ENCODE peak calls at places on chromosome 11, in four cellular contexts. N is CD8-positive, alpha-beta T cell; W is DND-41; A is naive thymus-derived CD4-positive, alpha-beta T cell. G is an unnamed sample. For H3K4me1, the result is how much of the 10 kb centered on the place peaks cover.

GRCh38 chr11:14413307-14414072 is 54.5 kb upstream of the RRAS2 start:
- DNase-seq in N (no peak), W (peak), A (no peak), G (no peak)

GRCh38 chr11:119882316-119882715 is 153.3 kb upstream of the NECTIN1 start:
- DNase-seq in N (no peak), W (no peak), A (no peak), G (no peak)

GRCh38 chr11:120017582-120017981 is 120.3 kb downstream of the TRIM29 start:
- DNase-seq in N (no peak), W (no peak), A (no peak), G (no peak)

GRCh38 chr11:116576523-116576922 is 196.3 kb downstream of the BUD13 start:
- DNase-seq in N (no peak), W (peak), A (no peak), G (no peak)

GRCh38 chr11:130029137-130029536 is 26.5 kb upstream of the PRDM10 start:
- DNase-seq in N (no peak), W (no peak), A (no peak), G (no peak)

GRCh38 chr11:67600324-67601029 is 6.3 kb upstream of the NDUFV1 start:
- DNase-seq in N (no peak), W (no peak), A (no peak), G (no peak)

GRCh38 chr11:122808494-122808893 is 29.8 kb upstream of the CRTAM start:
- DNase-seq in N (no peak), W (no peak), A (no peak), G (no peak)

GRCh38 chr11:119727523-119728081 is 1.4 kb downstream of the NECTIN1 start:
- DNase-seq in N (no peak), W (peak), A (no peak), G (no peak)

GRCh38 chr11:68976095-68976494 is 4.7 kb downstream of the MRGPRD start:
- DNase-seq in N (no peak), W (no peak), A (no peak), G (no peak)

GRCh38 chr11:126443120-126443519 is 87.6 kb downstream of the ST3GAL4 start:
- DNase-seq in N (no peak), W (no peak), A (no peak), G (no peak)

GRCh38 chr11:81030186-81030585 is 1589.4 kb upstream of the TENM4 start:
- DNase-seq in N (no peak), W (no peak), A (no peak), G (no peak)

GRCh38 chr11:122995526-122995925 is 13.9 kb upstream of the BSX start:
- DNase-seq in N (no peak), W (no peak), A (no peak), G (no peak)

GRCh38 chr11:123478352-123478986 is 48.4 kb downstream of the GRAMD1B start:
- DNase-seq in N (no peak), W (peak), A (peak), G (peak)

GRCh38 chr11:70605846-70606245 is 207.5 kb downstream of the CTTN start:
- DNase-seq in N (no peak), W (no peak), A (no peak), G (no peak)

GRCh38 chr11:30586251-30587144 is at the start of gene MPPED2:
- DNase-seq in N (no peak), W (no peak), A (peak), G (no peak)

GRCh38 chr11:44416776-44417175 is 106.8 kb upstream of the ALX4 start:
- DNase-seq in N (no peak), W (no peak), A (no peak), G (no peak)

GRCh38 chr11:10669258-10670033 is 24.1 kb downstream of the IRAG1 start:
- DNase-seq in N (no peak), W (no peak), A (no peak), G (no peak)

GRCh38 chr11:83158965-83159900 is 2.3 kb downstream of the PCF11 start:
- DNase-seq in N (no peak), W (no peak), A (no peak), G (no peak)

GRCh38 chr11:47330002-47330911 is 22.2 kb downstream of the MYBPC3 start:
- DNase-seq in N (no peak), W (no peak), A (no peak), G (no peak)

GRCh38 chr11:30016588-30017363 is at the start of gene KCNA4:
- DNase-seq in N (no peak), W (no peak), A (no peak), G (no peak)

GRCh38 chr11:46489668-46490560 is 98.3 kb upstream of the CHRM4 start:
- DNase-seq in N (no peak), W (peak), A (peak), G (no peak)

GRCh38 chr11:6531267-6531752 is 34.2 kb downstream of the DNHD1 start:
- DNase-seq in N (no peak), W (peak), A (peak), G (peak)

GRCh38 chr11:11163669-11164377 is 189.2 kb downstream of the CSNK2A3 start:
- DNase-seq in N (no peak), W (no peak), A (no peak), G (no peak)

GRCh38 chr11:67439321-67440228 is 2.1 kb upstream of the PTPRCAP start:
- DNase-seq in N (no peak), W (peak), A (peak), G (peak)

GRCh38 chr11:11020219-11020726 is 162.4 kb upstream of the ZBED5 start:
- DNase-seq in N (no peak), W (no peak), A (no peak), G (no peak)

GRCh38 chr11:12995211-12995610 is 13.9 kb upstream of the RASSF10 start:
- DNase-seq in N (no peak), W (no peak), A (no peak), G (no peak)

GRCh38 chr11:68839953-68840641 is 1.6 kb downstream of the CPT1A start:
- DNase-seq in N (no peak), W (peak), A (peak), G (peak)

GRCh38 chr11:59574467-59574866 is 41.1 kb downstream of the OSBP start:
- DNase-seq in N (no peak), W (no peak), A (no peak), G (no peak)

GRCh38 chr11:95577716-95578460 is 211.7 kb downstream of the FAM76B start:
- DNase-seq in N (no peak), W (no peak), A (no peak), G (no peak)

GRCh38 chr11:74686792-74687191 is 44.4 kb downstream of the CHRDL2 start:
- DNase-seq in N (no peak), W (no peak), A (no peak), G (no peak)

GRCh38 chr11:6127881-6128280 is 20.4 kb downstream of the OR56B4 start:
- DNase-seq in N (no peak), W (no peak), A (no peak), G (no peak)

GRCh38 chr11:134050541-134051383 is 18.1 kb upstream of the JAM3 start:
- DNase-seq in N (peak), W (peak), A (peak), G (peak)

GRCh38 chr11:13550761-13551160 is 55.0 kb upstream of the PTH start:
- DNase-seq in N (no peak), W (no peak), A (no peak), G (no peak)

GRCh38 chr11:15006139-15006759 is 34.1 kb upstream of the CALCA start:
- DNase-seq in N (no peak), W (peak), A (peak), G (peak)

GRCh38 chr11:10303558-10304363 is 1.1 kb upstream of the ADM start:
- DNase-seq in N (no peak), W (no peak), A (no peak), G (peak)

GRCh38 chr11:36453678-36454077 is 56.4 kb downstream of the TRAF6 start:
- DNase-seq in N (no peak), W (no peak), A (no peak), G (no peak)
- H3K4me1 ChIP-seq in N (under half), W (half or more), A (under half), G (half or more)

DNA sequence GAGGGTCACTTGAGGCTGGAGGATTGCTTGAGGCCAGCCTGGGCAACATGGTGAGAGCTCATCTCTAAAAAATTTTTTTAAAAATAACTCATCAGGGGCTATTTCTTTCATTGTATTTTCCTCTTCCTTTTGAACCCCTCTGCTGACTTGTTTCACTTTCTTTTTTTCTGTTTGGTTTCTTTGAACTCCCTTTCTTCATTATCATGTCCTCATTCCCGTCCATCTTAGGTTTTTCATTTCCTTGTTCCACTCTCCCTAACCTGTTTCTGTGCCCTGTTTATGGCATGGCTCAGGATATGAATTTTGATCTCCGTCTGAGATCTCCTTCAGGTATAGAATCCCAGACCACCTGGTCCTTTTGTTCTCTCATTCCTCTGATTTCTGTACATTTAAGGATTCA is 12.4 kb downstream of the MARK2 start:
- DNase-seq in N (no peak), W (no peak), A (no peak), G (peak)
- H3K27ac ChIP-seq in N (peak), W (peak), A (peak), G (peak)

DNA sequence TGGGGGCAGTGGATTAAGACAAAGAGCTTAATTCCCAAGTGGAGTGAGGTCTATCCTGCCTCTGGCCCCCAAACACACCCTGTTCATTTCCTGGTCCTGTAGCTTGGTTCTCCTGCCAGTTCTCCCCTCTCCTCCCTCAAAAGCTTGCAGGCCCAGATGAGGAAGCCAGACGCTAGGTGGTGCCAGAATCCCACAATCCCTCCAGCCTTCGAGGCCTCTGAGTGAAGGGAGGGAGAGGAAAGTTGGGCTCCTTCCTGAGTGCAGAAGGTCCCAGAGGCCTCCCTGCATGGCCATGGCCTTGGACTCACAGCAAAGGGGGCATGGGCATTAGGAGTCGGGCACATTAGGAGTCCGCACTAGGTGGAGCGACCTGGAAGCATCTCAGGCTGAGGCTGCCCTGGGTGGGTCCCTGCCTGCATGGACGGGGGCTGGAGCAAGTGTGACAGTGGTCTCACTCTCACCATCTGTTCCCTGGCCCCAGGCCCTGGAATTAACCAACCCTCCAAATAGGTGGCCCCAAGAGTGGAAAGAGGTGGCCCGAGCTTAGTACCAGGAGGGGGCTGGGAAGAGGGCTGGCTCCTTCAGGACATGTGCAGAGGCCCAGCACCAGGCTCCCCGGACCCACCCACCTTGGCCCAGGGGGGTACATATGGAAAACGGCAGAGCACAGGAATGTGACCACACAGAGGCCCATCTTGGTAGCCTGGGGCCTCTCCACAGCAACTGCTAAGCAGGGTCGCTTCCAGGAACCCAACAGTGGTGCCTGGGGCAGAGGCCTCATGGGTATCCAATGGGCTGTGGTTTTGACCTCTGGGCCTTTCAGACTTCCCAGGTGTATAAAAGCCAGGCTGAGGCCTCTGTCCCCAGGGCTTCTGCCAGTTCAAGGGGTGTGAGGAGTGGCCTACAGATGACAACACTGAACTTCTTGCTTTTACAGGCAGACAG is 5.2 kb downstream of the FXYD2 start:
- DNase-seq in N (no peak), W (peak), A (no peak), G (no peak)
- H3K4me1 ChIP-seq in N (half or more), W (half or more), A (half or more), G (half or more)

GRCh38 chr11:66111158-66111557 is 41.1 kb downstream of the PACS1 start:
- DNase-seq in N (no peak), W (no peak), A (no peak), G (no peak)
- H3K27ac ChIP-seq in N (no peak), W (no peak), A (no peak), G (no peak)

GRCh38 chr11:121295246-121296007 is 2.9 kb downstream of the SC5D start:
- DNase-seq in N (no peak), W (no peak), A (no peak), G (no peak)
- H3K4me1 ChIP-seq in N (under half), W (under half), A (under half), G (under half)

DNA sequence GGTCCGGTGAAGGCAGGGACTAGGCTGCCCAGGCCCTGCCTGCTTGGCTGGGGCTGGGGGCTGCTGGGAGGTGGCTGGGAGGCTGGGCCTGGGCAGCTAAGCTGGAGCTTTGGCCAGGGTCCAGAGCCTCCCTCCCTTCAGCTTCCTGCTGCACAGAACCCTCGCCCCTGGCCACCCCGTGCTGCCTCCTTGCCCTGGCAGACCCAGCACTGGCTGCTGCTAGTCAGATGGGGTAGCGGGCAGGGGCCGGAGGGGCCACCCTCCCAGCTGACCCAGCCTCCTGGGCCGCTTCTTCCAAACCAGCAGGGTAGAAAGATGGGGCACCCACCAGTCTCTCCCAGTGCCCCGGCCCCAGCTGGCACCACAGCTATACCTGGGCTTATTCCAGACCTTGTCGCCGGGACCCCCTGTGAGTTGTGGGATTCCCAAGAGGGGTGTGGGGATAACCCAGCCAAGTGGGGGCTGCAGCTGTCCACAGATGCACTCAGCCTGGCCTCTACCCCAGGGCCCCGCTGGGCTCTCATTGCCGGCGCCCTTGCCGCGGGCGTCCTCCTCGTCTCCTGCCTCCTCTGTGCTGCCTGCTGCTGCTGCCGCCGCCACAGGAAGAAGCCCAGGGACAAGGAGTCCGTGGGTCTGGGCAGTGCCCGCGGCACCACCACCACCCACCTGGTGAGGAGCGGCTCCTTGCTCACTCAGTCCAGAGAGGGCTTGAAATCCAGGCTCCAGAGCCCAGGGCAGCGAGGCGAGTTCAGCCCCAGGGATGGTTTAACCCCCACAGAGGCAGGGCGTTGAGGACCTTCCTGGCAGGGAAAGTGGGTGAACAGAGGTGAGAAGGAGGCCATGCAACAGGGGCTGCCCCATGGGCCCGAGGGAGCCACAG is at the start of gene SYT8:
- DNase-seq in N (no peak), W (no peak), A (no peak), G (no peak)
- H3K27ac ChIP-seq in N (no peak), W (no peak), A (no peak), G (no peak)

GRCh38 chr11:34063061-34063795 is 11.7 kb downstream of the CAPRIN1 start:
- DNase-seq in N (no peak), W (no peak), A (no peak), G (no peak)

GRCh38 chr11:34068098-34068497 is 16.6 kb downstream of the CAPRIN1 start:
- DNase-seq in N (no peak), W (no peak), A (no peak), G (no peak)

GRCh38 chr11:34067383-34068065 is 16.0 kb downstream of the CAPRIN1 start:
- DNase-seq in N (no peak), W (no peak), A (no peak), G (no peak)

GRCh38 chr11:34065505-34066203 is 14.1 kb downstream of the CAPRIN1 start:
- DNase-seq in N (no peak), W (no peak), A (no peak), G (no peak)

DNA sequence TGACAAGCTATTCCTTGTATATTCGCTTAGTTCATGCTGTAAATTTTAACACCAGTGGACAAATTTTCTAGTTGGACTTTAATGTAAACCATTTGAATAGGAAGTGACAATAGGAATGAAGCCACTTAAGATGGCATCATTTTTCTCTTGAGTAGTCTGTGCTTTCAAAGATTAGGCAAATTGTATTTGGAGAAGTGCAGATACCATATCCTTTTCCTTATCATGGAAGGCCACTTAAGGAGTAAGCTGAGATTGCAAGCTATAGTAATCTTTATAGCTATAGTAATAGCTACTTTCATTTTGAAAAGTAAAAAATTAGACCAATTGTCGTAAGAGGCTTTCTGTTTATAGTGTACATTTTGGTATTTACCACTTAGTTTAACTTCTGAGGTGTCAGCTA is 12.8 kb downstream of the CAPRIN1 start:
- DNase-seq in N (no peak), W (no peak), A (no peak), G (no peak)
- H3K4me1 ChIP-seq in N (half or more), W (under half), A (under half), G (half or more)

G was measured in CD4-positive, alpha-beta memory T cell.